ENCODE peak calls at places on chromosomes 4 and X, in six cellular contexts. T is spleen; E is NCI-H774; S is COR-L47; R is M059J; D is CD8-positive, alpha-beta memory T cell. N is an unnamed sample.

GRCh38 chrX:19882066-19882775 is 5.2 kb downstream of the SH3KBP1 start:
- DNase-seq in T (no peak), E (no peak), S (no peak), R (peak), D (no peak), N (peak)

GRCh38 chr4:118797558-118798142 is 38.3 kb downstream of the SEC24D start:
- DNase-seq in T (no peak), E (no peak), S (no peak), R (no peak), D (no peak), N (peak)

GRCh38 chr4:175035907-175036306 is 117.7 kb downstream of the ADAM29 start:
- DNase-seq in T (no peak), E (no peak), S (no peak), R (peak), D (no peak), N (peak)

GRCh38 chrX:44705817-44706551 is 137.8 kb upstream of the DUSP21 start:
- DNase-seq in T (no peak), E (no peak), S (no peak), R (peak), D (no peak), N (peak)

GRCh38 chr4:99061048-99061447 is 27.5 kb downstream of the ADH5 start:
- DNase-seq in T (no peak), E (no peak), S (no peak), R (no peak), D (no peak), N (peak)

GRCh38 chrX:9765737-9766098 is at the start of gene GPR143:
- DNase-seq in T (no peak), E (no peak), S (no peak), R (no peak), D (no peak), N (no peak)

GRCh38 chr4:384311-385010 is 46.8 kb downstream of the ZNF141 start:
- DNase-seq in T (no peak), E (no peak), S (no peak), R (no peak), D (no peak), N (no peak)

GRCh38 chr4:119706804-119707203 is 78.2 kb upstream of the PDE5A start:
- DNase-seq in T (no peak), E (no peak), S (no peak), R (no peak), D (no peak), N (no peak)

GRCh38 chr4:139018971-139019758 is 3.6 kb downstream of the NOCT start:
- DNase-seq in T (no peak), E (no peak), S (no peak), R (no peak), D (no peak), N (peak)

GRCh38 chrX:40950546-40950945 is 134.7 kb upstream of the USP9X start:
- DNase-seq in T (no peak), E (no peak), S (no peak), R (no peak), D (no peak), N (no peak)

GRCh38 chrX:110665636-110666035 is 130.0 kb downstream of the CHRDL1 start:
- DNase-seq in T (no peak), E (no peak), S (no peak), R (peak), D (no peak), N (peak)

GRCh38 chrX:37716502-37717068 is 31.0 kb downstream of the XK start:
- DNase-seq in T (no peak), E (no peak), S (no peak), R (no peak), D (no peak), N (no peak)

GRCh38 chrX:119398974-119399771 is at the start of gene SLC25A43:
- DNase-seq in T (peak), E (peak), S (no peak), R (peak), D (peak), N (peak)

GRCh38 chr4:99136329-99136728 is 7.8 kb downstream of the ADH4 start:
- DNase-seq in T (no peak), E (no peak), S (no peak), R (no peak), D (no peak), N (no peak)

GRCh38 chrX:80751456-80751855 is 58.2 kb downstream of the BRWD3 start:
- DNase-seq in T (no peak), E (no peak), S (no peak), R (no peak), D (no peak), N (peak)

GRCh38 chr4:22385615-22386014 is 130.3 kb downstream of the ADGRA3 start:
- DNase-seq in T (no peak), E (no peak), S (no peak), R (peak), D (no peak), N (peak)

GRCh38 chrX:5051831-5052491 is 1176.7 kb downstream of the NLGN4X start:
- DNase-seq in T (no peak), E (no peak), S (no peak), R (peak), D (no peak), N (peak)

GRCh38 chr4:13160906-13161305 is 323.2 kb downstream of the RAB28 start:
- DNase-seq in T (no peak), E (no peak), S (no peak), R (peak), D (no peak), N (peak)

GRCh38 chr4:16236402-16237023 is 10.2 kb upstream of the TAPT1 start:
- DNase-seq in T (no peak), E (no peak), S (no peak), R (no peak), D (no peak), N (no peak)

GRCh38 chr4:102259081-102259480 is 86.2 kb downstream of the SLC39A8 start:
- DNase-seq in T (no peak), E (no peak), S (no peak), R (peak), D (no peak), N (no peak)

GRCh38 chr4:153471691-153472080 is 5.5 kb downstream of the TMEM131L start:
- DNase-seq in T (no peak), E (no peak), S (no peak), R (no peak), D (no peak), N (no peak)

GRCh38 chr4:4564522-4564921 is 22.7 kb upstream of the STX18 start:
- DNase-seq in T (no peak), E (no peak), S (no peak), R (no peak), D (no peak), N (peak)

GRCh38 chr4:144954224-144954623 is 143.8 kb downstream of the ANAPC10 start:
- DNase-seq in T (no peak), E (no peak), S (no peak), R (no peak), D (no peak), N (no peak)

GRCh38 chrX:68808686-68809357 is 20.0 kb upstream of the EFNB1 start:
- DNase-seq in T (no peak), E (no peak), S (no peak), R (peak), D (no peak), N (peak)

GRCh38 chr4:127922226-127922625 is 41.5 kb downstream of the PLK4 start:
- DNase-seq in T (no peak), E (no peak), S (no peak), R (no peak), D (no peak), N (no peak)